ENCODE peak calls at places on chromosomes 2 and 18, in five cellular contexts. One of them, this sample, is unnamed.

GRCh38 chr2:182652326-182652725 is 63.7 kb upstream of the DNAJC10 start:
- DNase-seq in fibroblast of pulmonary artery: no peak
- DNase-seq in fibroblast of lung: no peak
- DNase-seq in HL-60: no peak
- DNase-seq in transverse colon: no peak
- DNase-seq in this sample: no peak

GRCh38 chr18:62128157-62128556 is 58.7 kb downstream of the PIGN start:
- DNase-seq in fibroblast of pulmonary artery: peak
- DNase-seq in fibroblast of lung: peak
- DNase-seq in HL-60: no peak
- DNase-seq in transverse colon: no peak
- DNase-seq in this sample: no peak

GRCh38 chr18:53991805-53992204 is 232.7 kb downstream of the MBD2 start:
- DNase-seq in fibroblast of pulmonary artery: peak
- DNase-seq in fibroblast of lung: peak
- DNase-seq in HL-60: no peak
- DNase-seq in transverse colon: no peak
- DNase-seq in this sample: no peak

GRCh38 chr2:172285760-172286159 is 141.6 kb upstream of the ITGA6 start:
- DNase-seq in fibroblast of pulmonary artery: no peak
- DNase-seq in fibroblast of lung: no peak
- DNase-seq in HL-60: no peak
- DNase-seq in transverse colon: no peak
- DNase-seq in this sample: no peak

GRCh38 chr2:164737612-164738081 is 104.0 kb downstream of the COBLL1 start:
- DNase-seq in fibroblast of pulmonary artery: peak
- DNase-seq in fibroblast of lung: peak
- DNase-seq in HL-60: peak
- DNase-seq in transverse colon: peak
- DNase-seq in this sample: peak

GRCh38 chr18:3982541-3982940 is 472.6 kb downstream of the DLGAP1 start:
- DNase-seq in fibroblast of pulmonary artery: no peak
- DNase-seq in fibroblast of lung: peak
- DNase-seq in HL-60: no peak
- DNase-seq in transverse colon: no peak
- DNase-seq in this sample: no peak

GRCh38 chr18:10842821-10843220 is 306.5 kb downstream of the PIEZO2 start:
- DNase-seq in fibroblast of pulmonary artery: peak
- DNase-seq in fibroblast of lung: peak
- DNase-seq in HL-60: no peak
- DNase-seq in transverse colon: no peak
- DNase-seq in this sample: no peak

GRCh38 chr18:67216846-67217245 is 299.7 kb downstream of the DSEL start:
- DNase-seq in fibroblast of pulmonary artery: peak
- DNase-seq in fibroblast of lung: no peak
- DNase-seq in HL-60: no peak
- DNase-seq in transverse colon: no peak
- DNase-seq in this sample: no peak

GRCh38 chr2:10547011-10547410 is 98.9 kb upstream of the ODC1 start:
- DNase-seq in fibroblast of pulmonary artery: no peak
- DNase-seq in fibroblast of lung: no peak
- DNase-seq in HL-60: no peak
- DNase-seq in transverse colon: no peak
- DNase-seq in this sample: no peak

GRCh38 chr2:72538486-72538885 is 287.3 kb downstream of the EXOC6B start:
- DNase-seq in fibroblast of pulmonary artery: no peak
- DNase-seq in fibroblast of lung: no peak
- DNase-seq in HL-60: no peak
- DNase-seq in transverse colon: no peak
- DNase-seq in this sample: no peak

GRCh38 chr2:122414911-122415310 is 659.5 kb downstream of the TSN start:
- DNase-seq in fibroblast of pulmonary artery: no peak
- DNase-seq in fibroblast of lung: no peak
- DNase-seq in HL-60: no peak
- DNase-seq in transverse colon: no peak
- DNase-seq in this sample: no peak

GRCh38 chr2:221166283-221166682 is 405.8 kb downstream of the EPHA4 start:
- DNase-seq in fibroblast of pulmonary artery: no peak
- DNase-seq in fibroblast of lung: peak
- DNase-seq in HL-60: no peak
- DNase-seq in transverse colon: no peak
- DNase-seq in this sample: no peak

GRCh38 chr2:95383635-95384027 is 18.9 kb upstream of the FAHD2A start:
- DNase-seq in fibroblast of pulmonary artery: no peak
- DNase-seq in fibroblast of lung: no peak
- DNase-seq in HL-60: no peak
- DNase-seq in transverse colon: no peak
- DNase-seq in this sample: no peak

GRCh38 chr2:219689676-219690628 is 62.5 kb downstream of the SLC4A3 start:
- DNase-seq in fibroblast of pulmonary artery: peak
- DNase-seq in fibroblast of lung: peak
- DNase-seq in HL-60: peak
- DNase-seq in transverse colon: peak
- DNase-seq in this sample: no peak

GRCh38 chr18:62157843-62158242 is 29.0 kb downstream of the PIGN start:
- DNase-seq in fibroblast of pulmonary artery: no peak
- DNase-seq in fibroblast of lung: no peak
- DNase-seq in HL-60: no peak
- DNase-seq in transverse colon: no peak
- DNase-seq in this sample: no peak

GRCh38 chr2:148259674-148260073 is 238.8 kb downstream of the MBD5 start:
- DNase-seq in fibroblast of pulmonary artery: peak
- DNase-seq in fibroblast of lung: peak
- DNase-seq in HL-60: no peak
- DNase-seq in transverse colon: no peak
- DNase-seq in this sample: no peak

GRCh38 chr2:151078889-151079288 is 182.8 kb downstream of the RBM43 start:
- DNase-seq in fibroblast of pulmonary artery: no peak
- DNase-seq in fibroblast of lung: no peak
- DNase-seq in HL-60: no peak
- DNase-seq in transverse colon: no peak
- DNase-seq in this sample: no peak

GRCh38 chr2:117523267-117523666 is 291.2 kb upstream of the DDX18 start:
- DNase-seq in fibroblast of pulmonary artery: no peak
- DNase-seq in fibroblast of lung: no peak
- DNase-seq in HL-60: no peak
- DNase-seq in transverse colon: peak
- DNase-seq in this sample: no peak

GRCh38 chr2:167581961-167582574 is 665.3 kb downstream of the STK39 start:
- DNase-seq in fibroblast of pulmonary artery: no peak
- DNase-seq in fibroblast of lung: peak
- DNase-seq in HL-60: no peak
- DNase-seq in transverse colon: no peak
- DNase-seq in this sample: no peak

GRCh38 chr2:109185801-109186570 is 57.0 kb downstream of the SH3RF3 start:
- DNase-seq in fibroblast of pulmonary artery: peak
- DNase-seq in fibroblast of lung: peak
- DNase-seq in HL-60: no peak
- DNase-seq in transverse colon: peak
- DNase-seq in this sample: no peak

GRCh38 chr2:28082131-28082530 is 191.6 kb downstream of the BABAM2 start:
- DNase-seq in fibroblast of pulmonary artery: peak
- DNase-seq in fibroblast of lung: no peak
- DNase-seq in HL-60: no peak
- DNase-seq in transverse colon: no peak
- DNase-seq in this sample: no peak

GRCh38 chr2:41926614-41927580 is 120.9 kb upstream of the PKDCC start:
- DNase-seq in fibroblast of pulmonary artery: no peak
- DNase-seq in fibroblast of lung: peak
- DNase-seq in HL-60: no peak
- DNase-seq in transverse colon: peak
- DNase-seq in this sample: no peak

GRCh38 chr2:126650994-126651393 is 5.0 kb upstream of the GYPC start:
- DNase-seq in fibroblast of pulmonary artery: no peak
- DNase-seq in fibroblast of lung: no peak
- DNase-seq in HL-60: no peak
- DNase-seq in transverse colon: no peak
- DNase-seq in this sample: no peak

GRCh38 chr2:173922760-173923159 is 42.4 kb downstream of the SP3 start:
- DNase-seq in fibroblast of pulmonary artery: peak
- DNase-seq in fibroblast of lung: no peak
- DNase-seq in HL-60: no peak
- DNase-seq in transverse colon: no peak
- DNase-seq in this sample: no peak
- TF ChIP-seq CTCF in fibroblast of pulmonary artery: no peak
- TF ChIP-seq CTCF in fibroblast of lung: no peak
- TF ChIP-seq CTCF in HL-60: no peak
- TF ChIP-seq CTCF in transverse colon: no peak
- TF ChIP-seq CTCF in this sample: no peak

GRCh38 chr2:71068218-71069035 is at the start of gene NAGK:
- DNase-seq in fibroblast of pulmonary artery: peak
- DNase-seq in fibroblast of lung: peak
- DNase-seq in HL-60: peak
- DNase-seq in transverse colon: peak
- DNase-seq in this sample: peak
- TF ChIP-seq CTCF in fibroblast of pulmonary artery: no peak
- TF ChIP-seq CTCF in fibroblast of lung: no peak
- TF ChIP-seq CTCF in HL-60: no peak
- TF ChIP-seq CTCF in transverse colon: peak
- TF ChIP-seq CTCF in this sample: no peak

GRCh38 chr2:188976545-188977268 is 2.5 kb downstream of the COL3A1 start:
- DNase-seq in fibroblast of pulmonary artery: peak
- DNase-seq in fibroblast of lung: peak
- DNase-seq in HL-60: no peak
- DNase-seq in transverse colon: no peak
- DNase-seq in this sample: no peak
- TF ChIP-seq CTCF in fibroblast of pulmonary artery: peak
- TF ChIP-seq CTCF in fibroblast of lung: peak
- TF ChIP-seq CTCF in HL-60: no peak
- TF ChIP-seq CTCF in transverse colon: peak
- TF ChIP-seq CTCF in this sample: no peak

GRCh38 chr18:36531636-36532035 is 234.1 kb downstream of the FHOD3 start:
- DNase-seq in fibroblast of pulmonary artery: no peak
- DNase-seq in fibroblast of lung: no peak
- DNase-seq in HL-60: no peak
- DNase-seq in transverse colon: no peak
- DNase-seq in this sample: no peak
- TF ChIP-seq CTCF in fibroblast of pulmonary artery: no peak
- TF ChIP-seq CTCF in fibroblast of lung: no peak
- TF ChIP-seq CTCF in HL-60: no peak
- TF ChIP-seq CTCF in transverse colon: no peak
- TF ChIP-seq CTCF in this sample: no peak

DNA sequence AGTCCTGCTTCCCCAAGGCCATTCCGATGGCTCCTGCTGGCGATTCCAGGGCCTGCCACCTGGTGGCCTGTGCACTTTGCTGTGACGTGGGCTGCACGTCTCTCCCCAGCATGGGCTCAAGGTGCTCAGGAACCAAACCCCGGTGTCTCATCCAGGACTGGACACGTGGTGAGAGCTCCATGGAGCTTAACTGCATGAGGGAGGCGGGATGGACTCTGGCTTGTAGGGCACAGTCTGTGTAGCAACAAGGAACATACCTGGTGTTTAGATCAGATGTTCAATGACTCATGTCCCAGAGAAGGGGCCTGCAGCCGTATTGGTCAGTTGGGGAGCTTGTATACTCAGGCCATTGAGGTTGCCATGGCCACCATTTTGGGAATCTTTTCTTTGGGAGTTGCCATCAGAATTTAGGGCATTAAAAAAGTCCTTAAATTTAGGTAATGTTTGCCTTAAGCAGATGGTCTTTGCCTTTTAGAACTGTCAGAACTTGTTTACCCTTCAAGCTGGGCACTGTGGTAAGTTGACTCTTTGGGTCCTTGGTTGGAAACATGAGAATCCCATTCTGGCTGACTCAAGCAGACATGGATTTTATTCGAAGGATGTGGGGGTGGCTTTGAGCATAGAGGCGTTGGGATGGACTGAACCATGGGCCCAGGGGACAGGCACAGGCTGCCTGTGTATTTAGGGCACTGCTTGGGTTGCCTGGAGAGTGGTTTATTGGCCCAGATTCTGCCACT is 21.0 kb downstream of the AGAP1 start:
- DNase-seq in fibroblast of pulmonary artery: no peak
- DNase-seq in fibroblast of lung: no peak
- DNase-seq in HL-60: no peak
- DNase-seq in transverse colon: peak
- DNase-seq in this sample: no peak
- TF ChIP-seq CTCF in fibroblast of pulmonary artery: no peak
- TF ChIP-seq CTCF in fibroblast of lung: no peak
- TF ChIP-seq CTCF in HL-60: no peak
- TF ChIP-seq CTCF in transverse colon: peak
- TF ChIP-seq CTCF in this sample: peak

GRCh38 chr2:19745318-19746136 is 156.3 kb downstream of the TTC32 start:
- DNase-seq in fibroblast of pulmonary artery: no peak
- DNase-seq in fibroblast of lung: no peak
- DNase-seq in HL-60: no peak
- DNase-seq in transverse colon: no peak
- DNase-seq in this sample: no peak

GRCh38 chr2:19746137-19746585 is 155.6 kb downstream of the TTC32 start:
- DNase-seq in fibroblast of pulmonary artery: no peak
- DNase-seq in fibroblast of lung: no peak
- DNase-seq in HL-60: no peak
- DNase-seq in transverse colon: no peak
- DNase-seq in this sample: no peak

GRCh38 chr2:19747310-19748072 is 154.3 kb downstream of the TTC32 start:
- DNase-seq in fibroblast of pulmonary artery: no peak
- DNase-seq in fibroblast of lung: no peak
- DNase-seq in HL-60: no peak
- DNase-seq in transverse colon: no peak
- DNase-seq in this sample: no peak

GRCh38 chr2:19748073-19748375 is 153.8 kb downstream of the TTC32 start:
- DNase-seq in fibroblast of pulmonary artery: no peak
- DNase-seq in fibroblast of lung: no peak
- DNase-seq in HL-60: no peak
- DNase-seq in transverse colon: no peak
- DNase-seq in this sample: no peak

DNA sequence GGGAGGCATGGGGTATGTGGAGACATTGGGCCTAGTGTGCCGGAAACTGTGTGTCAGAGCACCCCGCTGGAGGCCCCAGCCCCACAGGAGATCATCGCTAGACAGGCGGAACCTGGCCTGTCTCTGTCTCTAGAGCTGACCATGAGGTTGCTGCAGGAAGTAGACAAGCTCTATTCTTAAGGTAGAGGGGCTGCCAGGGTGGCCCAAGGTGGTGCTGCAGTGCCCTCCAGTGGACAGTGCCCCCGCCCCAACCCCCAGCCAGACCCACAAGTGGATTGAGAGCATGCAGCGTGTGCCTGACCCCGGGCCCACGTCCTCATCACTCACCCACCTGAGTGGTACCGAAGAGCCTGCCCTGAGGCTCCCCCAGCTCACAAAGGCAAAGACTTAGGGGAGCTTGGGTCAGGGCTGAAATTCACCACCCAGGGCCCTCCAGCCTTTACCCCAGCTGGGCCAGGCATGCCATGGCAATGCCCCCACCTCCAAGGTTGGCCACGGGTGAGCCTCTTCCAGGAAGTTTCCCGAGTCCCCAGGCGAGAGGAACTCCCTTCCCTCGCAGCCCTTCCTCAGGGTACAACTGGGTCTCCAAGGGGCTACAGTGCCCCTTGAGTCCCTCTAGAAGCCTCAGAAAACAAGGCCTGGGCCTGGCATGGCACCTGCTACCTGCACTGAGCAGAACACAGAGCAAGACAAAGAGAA is 155.0 kb downstream of the TTC32 start:
- DNase-seq in fibroblast of pulmonary artery: no peak
- DNase-seq in fibroblast of lung: peak
- DNase-seq in HL-60: no peak
- DNase-seq in transverse colon: no peak
- DNase-seq in this sample: peak
- TF ChIP-seq CTCF in fibroblast of pulmonary artery: peak
- TF ChIP-seq CTCF in fibroblast of lung: peak
- TF ChIP-seq CTCF in HL-60: no peak
- TF ChIP-seq CTCF in transverse colon: no peak
- TF ChIP-seq CTCF in this sample: peak

GRCh38 chr2:118523761-118524160 is 323.7 kb downstream of the EN1 start:
- DNase-seq in fibroblast of pulmonary artery: no peak
- DNase-seq in fibroblast of lung: no peak
- DNase-seq in HL-60: no peak
- DNase-seq in transverse colon: no peak
- DNase-seq in this sample: no peak
- TF ChIP-seq CTCF in fibroblast of pulmonary artery: no peak
- TF ChIP-seq CTCF in fibroblast of lung: no peak
- TF ChIP-seq CTCF in HL-60: no peak
- TF ChIP-seq CTCF in transverse colon: no peak
- TF ChIP-seq CTCF in this sample: no peak